ENCODE peak calls at places on chromosomes 13 and 19, in seven cellular contexts. R, N, T, X, A, Z and S are unnamed samples. For H3K4me1, the result is how much of the 10 kb centered on the place peaks cover.

GRCh38 chr13:22081430-22081829 is 410.6 kb downstream of the FGF9 start:
- DNase-seq in R (no peak), T (no peak), N (no peak), Z (no peak), A (no peak), X (no peak), S (no peak)

GRCh38 chr13:44141213-44141724 is 232.4 kb upstream of the SERP2 start:
- DNase-seq in A (no peak), N (peak), Z (peak), X (no peak), T (no peak), R (peak), S (peak)

GRCh38 chr19:5048727-5049553 is 80.0 kb downstream of the KDM4B start:
- DNase-seq in N (no peak), A (no peak), T (peak), R (peak), X (peak), Z (peak), S (no peak)

GRCh38 chr19:38769635-38770211 is 3.6 kb downstream of the LGALS7 start:
- DNase-seq in T (peak), A (no peak), X (peak), Z (peak), R (peak), N (no peak), S (peak)

GRCh38 chr13:48334534-48335127 is 31.1 kb downstream of the RB1 start:
- DNase-seq in T (peak), Z (peak), A (peak), R (peak), X (peak), N (peak), S (peak)

GRCh38 chr13:71873418-71874276 is 6.6 kb upstream of the DACH1 start:
- DNase-seq in T (no peak), Z (no peak), R (no peak), X (no peak), A (no peak), N (no peak), S (no peak)

GRCh38 chr19:31513841-31514240 is 164.6 kb upstream of the TSHZ3 start:
- DNase-seq in X (no peak), A (no peak), T (no peak), R (no peak), Z (no peak), N (no peak), S (no peak)

GRCh38 chr13:114045113-114045735 is 71.3 kb upstream of the C13orf46 start:
- DNase-seq in N (no peak), T (no peak), R (no peak), A (no peak), Z (no peak), X (no peak), S (no peak)

GRCh38 chr19:40217921-40218890 is at the start of gene TTC9B:
- DNase-seq in N (peak), A (no peak), R (peak), T (no peak), Z (no peak), X (peak), S (peak)

GRCh38 chr13:19910336-19911072 is 47.1 kb upstream of the ZMYM5 start:
- DNase-seq in A (peak), T (peak), X (peak), Z (peak), R (no peak), N (peak), S (no peak)

GRCh38 chr13:33233547-33233946 is 52.0 kb downstream of the STARD13 start:
- DNase-seq in X (no peak), Z (no peak), R (no peak), A (no peak), T (no peak), N (no peak), S (no peak)

GRCh38 chr19:3575949-3576673 is 3.4 kb downstream of the HMG20B start:
- DNase-seq in T (no peak), N (no peak), X (no peak), A (no peak), Z (no peak), R (no peak), S (no peak)

GRCh38 chr19:3580156-3580955 is 4.9 kb upstream of the GIPC3 start:
- DNase-seq in A (no peak), Z (peak), N (peak), X (peak), R (no peak), T (peak), S (no peak)

GRCh38 chr19:3578390-3578789 is 5.6 kb downstream of the HMG20B start:
- DNase-seq in N (no peak), T (no peak), A (no peak), X (no peak), Z (no peak), R (no peak), S (no peak)

GRCh38 chr19:3576696-3577443 is 4.1 kb downstream of the HMG20B start:
- DNase-seq in R (peak), N (no peak), Z (peak), X (peak), T (peak), A (no peak), S (peak)

DNA sequence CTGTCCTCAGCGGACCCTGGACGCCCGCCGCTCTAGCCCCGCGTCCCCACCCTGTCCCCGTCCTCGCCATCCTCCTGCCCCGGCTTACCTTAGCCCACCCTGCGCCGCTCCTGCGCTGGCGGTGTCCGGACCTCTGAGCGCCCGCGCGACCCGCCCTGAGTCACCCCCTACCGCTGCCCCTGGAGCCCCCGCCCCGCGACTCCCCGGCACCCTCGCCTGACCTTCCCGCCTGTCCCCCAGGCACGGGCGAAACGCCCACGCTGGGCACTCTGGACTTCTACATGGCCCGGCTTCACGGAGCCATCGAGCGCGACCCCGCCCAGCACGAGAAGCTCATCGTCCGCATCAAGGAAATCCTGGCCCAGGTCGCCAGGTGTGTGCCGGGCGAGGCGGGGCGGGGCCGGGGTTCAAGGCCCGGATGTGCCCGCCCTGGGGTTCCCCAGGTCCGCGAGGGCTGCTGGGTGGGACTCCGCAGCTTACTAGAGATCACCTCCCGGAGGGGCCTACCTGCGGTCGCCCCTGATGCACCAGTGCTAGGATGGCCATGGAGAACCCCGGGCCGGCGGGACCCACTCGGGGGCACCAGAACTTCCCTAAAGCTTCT is 5.1 kb downstream of the HMG20B start:
- DNase-seq in A (no peak), N (no peak), R (no peak), X (no peak), T (no peak), Z (no peak), S (peak)
- H3K27ac ChIP-seq in A (no peak), N (no peak), R (no peak), X (no peak), T (no peak), Z (no peak), S (no peak)

GRCh38 chr13:46662690-46663089 is 109.7 kb downstream of the LRCH1 start:
- DNase-seq in Z (no peak), N (no peak), R (no peak), T (no peak), A (no peak), X (no peak), S (no peak)

GRCh38 chr13:46663216-46663615 is 110.2 kb downstream of the LRCH1 start:
- DNase-seq in X (peak), T (no peak), R (no peak), N (no peak), A (no peak), Z (no peak), S (no peak)

GRCh38 chr13:46660408-46660807 is 107.4 kb downstream of the LRCH1 start:
- DNase-seq in N (no peak), A (no peak), T (no peak), Z (no peak), R (no peak), X (no peak), S (no peak)

GRCh38 chr13:46659413-46660065 is 106.6 kb downstream of the LRCH1 start:
- DNase-seq in Z (no peak), T (no peak), N (no peak), R (no peak), A (no peak), X (no peak), S (no peak)

GRCh38 chr13:46660859-46661258 is 107.9 kb downstream of the LRCH1 start:
- DNase-seq in A (no peak), N (no peak), X (no peak), T (no peak), Z (no peak), R (no peak), S (no peak)
- H3K4me1 ChIP-seq in A (under half), N (under half), X (under half), T (under half), Z (under half), R (half or more), S (under half)

DNA sequence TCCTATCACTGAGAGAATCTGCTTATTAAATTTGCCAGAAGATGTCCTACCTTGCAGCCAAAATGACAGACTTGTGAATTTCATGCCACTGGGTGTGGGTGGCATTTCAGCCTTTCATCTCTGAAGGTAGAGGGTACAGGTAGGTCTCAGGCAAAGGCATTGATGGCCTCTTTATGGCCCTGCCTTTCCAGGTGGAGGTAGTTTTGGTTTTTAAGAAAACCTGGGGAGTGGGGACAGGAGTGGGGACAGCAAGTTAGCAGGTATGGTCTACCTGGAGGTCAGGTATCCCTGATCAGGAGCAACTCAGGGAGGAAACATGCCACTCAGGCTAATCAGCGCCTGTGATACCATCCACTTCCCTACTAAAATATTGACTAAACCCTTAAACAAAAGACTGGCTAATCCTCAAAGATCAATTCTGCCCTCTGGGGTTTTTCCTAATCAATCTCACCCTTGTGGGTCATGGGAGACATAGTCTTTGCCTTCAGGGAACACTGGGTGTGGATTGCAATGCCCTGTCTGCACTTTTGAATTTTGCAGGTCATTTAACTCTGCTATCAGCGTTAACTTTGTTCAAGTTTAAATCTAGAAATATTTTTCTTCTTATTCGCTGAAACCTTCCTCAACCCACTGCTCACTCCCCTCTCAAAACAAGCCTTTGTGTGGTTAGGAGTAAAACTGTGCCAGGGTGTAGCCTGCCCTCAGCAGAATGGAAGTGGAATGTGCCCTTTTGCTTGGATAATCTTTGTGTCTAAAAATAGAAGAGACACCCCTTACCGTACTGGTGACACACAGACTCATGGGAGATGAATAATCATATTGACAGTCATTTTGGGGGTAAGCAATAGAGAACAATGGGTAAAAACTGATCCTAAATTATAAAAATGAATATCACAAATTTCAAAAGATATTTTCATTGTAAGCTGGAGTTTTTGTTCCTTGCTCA is 233.7 kb downstream of the COG6 start:
- DNase-seq in A (no peak), X (no peak), R (no peak), T (peak), Z (peak), N (peak), S (no peak)
- TF ChIP-seq EZH2 in A (no peak), X (no peak), R (no peak), T (no peak), Z (no peak), N (no peak), S (no peak)

GRCh38 chr19:15251749-15252397 is 19.6 kb upstream of the EPHX3 start:
- DNase-seq in X (peak), Z (peak), N (peak), A (no peak), R (peak), T (peak), S (peak)

GRCh38 chr19:15250635-15250993 is 18.4 kb upstream of the EPHX3 start:
- DNase-seq in A (no peak), X (no peak), N (no peak), Z (no peak), R (no peak), T (peak), S (no peak)

GRCh38 chr19:15249912-15250634 is 17.8 kb upstream of the EPHX3 start:
- DNase-seq in X (peak), A (no peak), R (no peak), Z (peak), T (peak), N (peak), S (peak)

GRCh38 chr19:15252398-15253018 is 20.3 kb upstream of the EPHX3 start:
- DNase-seq in T (peak), Z (peak), N (no peak), X (peak), A (no peak), R (peak), S (peak)

DNA sequence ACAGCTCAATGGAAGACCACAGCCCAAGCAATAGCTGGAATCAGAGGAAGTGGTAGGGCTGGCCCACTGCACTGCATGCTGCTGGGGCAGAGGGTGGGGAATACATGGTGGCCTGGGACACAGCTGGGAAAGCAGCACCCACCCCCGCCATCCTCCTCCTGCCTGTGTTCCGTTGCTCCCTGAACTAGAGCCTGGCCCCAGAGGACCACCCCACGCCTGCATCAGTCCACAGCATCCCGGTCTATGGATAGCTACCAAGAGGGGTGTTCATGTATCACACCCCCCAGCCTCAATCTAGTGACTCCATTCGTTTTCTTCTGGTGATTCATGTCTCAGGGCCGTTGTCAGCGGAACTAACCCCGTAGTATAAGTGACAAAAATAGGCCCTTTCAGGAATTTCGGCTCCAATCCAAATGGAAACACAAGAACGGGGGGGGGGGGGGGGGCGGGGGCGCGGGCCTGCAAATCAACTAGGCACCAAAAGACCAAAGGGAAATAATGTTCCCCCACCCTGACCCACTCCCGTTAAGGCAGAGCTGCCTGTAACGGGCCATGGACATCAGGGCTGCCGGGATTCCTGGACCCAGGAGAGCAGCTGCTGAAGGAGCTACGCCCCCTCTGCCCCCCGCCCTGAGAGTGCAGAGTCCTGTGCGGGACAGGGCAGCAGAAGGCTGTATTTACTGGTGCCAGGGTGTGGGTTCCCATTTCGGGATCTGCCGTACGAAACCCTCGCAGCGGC is 18.9 kb upstream of the EPHX3 start:
- DNase-seq in T (peak), N (no peak), X (peak), R (no peak), A (no peak), Z (peak), S (no peak)
- H3K27ac ChIP-seq in T (peak), N (no peak), X (peak), R (peak), A (no peak), Z (peak), S (no peak)

GRCh38 chr13:45332831-45333219 is 8.2 kb downstream of the TPT1 start:
- DNase-seq in X (no peak), R (no peak), T (no peak), Z (no peak), A (no peak), N (no peak), S (no peak)
- H3K4me1 ChIP-seq in X (half or more), R (half or more), T (half or more), Z (under half), A (half or more), N (half or more), S (under half)

GRCh38 chr19:10288662-10289166 is 1.0 kb upstream of the ICAM5 start:
- DNase-seq in X (peak), R (peak), N (no peak), A (no peak), T (no peak), Z (peak), S (peak)
- TF ChIP-seq EZH2 in X (no peak), R (no peak), N (no peak), A (no peak), T (no peak), Z (no peak), S (no peak)

GRCh38 chr13:109743706-109744453 is 42.5 kb downstream of the IRS2 start:
- DNase-seq in Z (peak), R (peak), A (peak), N (peak), T (peak), X (peak), S (no peak)
- H3K27ac ChIP-seq in Z (no peak), R (peak), A (peak), N (peak), T (no peak), X (no peak), S (peak)

GRCh38 chr19:35032356-35032865 is 2.1 kb downstream of the SCN1B start:
- DNase-seq in R (no peak), T (no peak), A (no peak), Z (no peak), N (no peak), X (no peak), S (no peak)
- H3K4me1 ChIP-seq in R (under half), T (under half), A (under half), Z (under half), N (under half), X (under half), S (under half)

GRCh38 chr19:13972368-13973155 is 20.3 kb downstream of the DCAF15 start:
- DNase-seq in A (no peak), R (no peak), T (no peak), Z (no peak), X (no peak), N (no peak), S (no peak)
- TF ChIP-seq EZH2 in A (no peak), R (no peak), T (no peak), Z (no peak), X (no peak), N (no peak), S (no peak)